ENCODE peak calls at places on chromosome 16, in nine cellular contexts. F is left ventricle myocardium inferior; I is anterior cingulate cortex; U is NCI-H2081; Q is pancreas; Z is activated T-helper 1 cell treated with anti-CD3 and anti-CD28 coated beads, Interleukin-2, amount 50 U/mL, for 16 hours; V is NCI-H2227 treated with DMSO at 0.1 percent for 48 hours; B is esophagus muscularis mucosa; A is CD8-positive, alpha-beta T cell. D is an unnamed sample.

GRCh38 chr16:2856061-2856670 is 1.8 kb downstream of the PRSS22 start:
- DNase-seq in F (no peak), I (no peak), U (no peak), Q (peak), Z (no peak), V (no peak), B (no peak), A (no peak), D (no peak)

GRCh38 chr16:10876799-10877341 is at the start of gene CIITA:
- DNase-seq in F (peak), I (peak), U (no peak), Q (peak), Z (no peak), V (no peak), B (no peak), A (peak), D (no peak)

GRCh38 chr16:87693827-87694226 is 72.0 kb downstream of the KLHDC4 start:
- DNase-seq in F (no peak), I (no peak), U (no peak), Q (no peak), Z (no peak), V (no peak), B (no peak), A (no peak), D (no peak)

GRCh38 chr16:49809561-49809960 is 46.4 kb downstream of the ZNF423 start:
- DNase-seq in F (no peak), I (no peak), U (no peak), Q (no peak), Z (no peak), V (no peak), B (no peak), A (no peak), D (no peak)

GRCh38 chr16:83615131-83615530 is 192.6 kb upstream of the HSBP1 start:
- DNase-seq in F (no peak), I (no peak), U (no peak), Q (no peak), Z (no peak), V (no peak), B (peak), A (no peak), D (peak)

GRCh38 chr16:85838381-85838780 is 38.9 kb downstream of the COX4I1 start:
- DNase-seq in F (no peak), I (no peak), U (no peak), Q (no peak), Z (no peak), V (no peak), B (no peak), A (no peak), D (no peak)

GRCh38 chr16:67555795-67556212 is 6.5 kb upstream of the CTCF start:
- DNase-seq in F (no peak), I (no peak), U (no peak), Q (no peak), Z (no peak), V (no peak), B (no peak), A (no peak), D (no peak)

GRCh38 chr16:17635183-17635582 is 164.4 kb upstream of the XYLT1 start:
- DNase-seq in F (no peak), I (no peak), U (no peak), Q (no peak), Z (no peak), V (no peak), B (no peak), A (no peak), D (no peak)

GRCh38 chr16:48498761-48499600 is 111.0 kb downstream of the N4BP1 start:
- DNase-seq in F (no peak), I (no peak), U (no peak), Q (peak), Z (no peak), V (no peak), B (peak), A (no peak), D (no peak)

GRCh38 chr16:63447121-63447520 is 1410.9 kb upstream of the CDH8 start:
- DNase-seq in F (no peak), I (no peak), U (no peak), Q (no peak), Z (no peak), V (no peak), B (no peak), A (no peak), D (peak)

GRCh38 chr16:7318661-7319060 is 14.0 kb upstream of the RBFOX1 start:
- DNase-seq in F (no peak), I (no peak), U (peak), Q (no peak), Z (no peak), V (no peak), B (no peak), A (no peak), D (no peak)

GRCh38 chr16:57485916-57486857 is at the start of gene DOK4:
- DNase-seq in F (peak), I (peak), U (peak), Q (peak), Z (peak), V (peak), B (no peak), A (peak), D (peak)

GRCh38 chr16:24562811-24563210 is 23.4 kb downstream of the RBBP6 start:
- DNase-seq in F (no peak), I (no peak), U (no peak), Q (no peak), Z (no peak), V (no peak), B (no peak), A (no peak), D (no peak)

GRCh38 chr16:30874244-30874820 is 19.5 kb downstream of the BCL7C start:
- DNase-seq in F (no peak), I (no peak), U (no peak), Q (no peak), Z (no peak), V (no peak), B (no peak), A (no peak), D (no peak)

GRCh38 chr16:89655062-89655643 is 2.4 kb downstream of the CHMP1A start:
- DNase-seq in F (no peak), I (no peak), U (no peak), Q (no peak), Z (no peak), V (no peak), B (no peak), A (no peak), D (no peak)

GRCh38 chr16:86503830-86504229 is 6.5 kb upstream of the FOXF1 start:
- DNase-seq in F (no peak), I (no peak), U (no peak), Q (no peak), Z (no peak), V (no peak), B (no peak), A (no peak), D (no peak)

GRCh38 chr16:77191259-77191969 is 424 bp downstream of the MON1B start:
- DNase-seq in F (no peak), I (no peak), U (no peak), Q (no peak), Z (no peak), V (peak), B (no peak), A (peak), D (no peak)

GRCh38 chr16:80323187-80323807 is 217.5 kb upstream of the DYNLRB2 start:
- DNase-seq in F (no peak), I (peak), U (no peak), Q (no peak), Z (no peak), V (no peak), B (no peak), A (no peak), D (no peak)

GRCh38 chr16:30561212-30561816 is 3.1 kb upstream of the ZNF764 start:
- DNase-seq in F (no peak), I (no peak), U (no peak), Q (no peak), Z (no peak), V (no peak), B (no peak), A (peak), D (no peak)

GRCh38 chr16:56551796-56552738 is 12.8 kb upstream of the MT4 start:
- DNase-seq in F (no peak), I (peak), U (no peak), Q (no peak), Z (no peak), V (no peak), B (no peak), A (no peak), D (no peak)

D was measured in NCI-H2029.